ENCODE peak calls at places on chromosomes 16 and 17, in ten cellular contexts. N is mucosa of descending colon; Z is ovary; M is mammary epithelial cell; B is CD8-positive, alpha-beta T cell; Q is heart right ventricle; E is Peyer's patch; D is tibial artery; L is H1; I is gastrocnemius medialis. U is an unnamed sample.

GRCh38 chr16:72355561-72355960 is 183.6 kb upstream of the PMFBP1 start:
- DNase-seq in N (no peak), Z (no peak), M (peak; percentile 20), B (no peak), Q (no peak), E (no peak), D (no peak), L (no peak), I (no peak), U (no peak)

GRCh38 chr17:67157732-67158639 is 87.0 kb downstream of the HELZ start:
- DNase-seq in N (no peak), Z (no peak), M (no peak), B (no peak), Q (no peak), E (no peak), D (no peak), L (no peak), I (no peak), U (no peak)

GRCh38 chr17:8846768-8847211 is 20.7 kb downstream of the PIK3R6 start:
- DNase-seq in N (no peak), Z (no peak), M (peak; percentile 53), B (no peak), Q (peak; percentile 54), E (no peak), D (no peak), L (no peak), I (no peak), U (peak; percentile 44)

GRCh38 chr17:83151442-83152220 is 72.2 kb downstream of the METRNL start:
- DNase-seq in N (no peak), Z (no peak), M (no peak), B (no peak), Q (no peak), E (no peak), D (no peak), L (no peak), I (no peak), U (no peak)

GRCh38 chr16:72877374-72878028 is 170.4 kb downstream of the ZFHX3 start:
- DNase-seq in N (no peak), Z (no peak), M (peak; percentile 85), B (no peak), Q (no peak), E (no peak), D (no peak), L (no peak), I (no peak), U (no peak)

GRCh38 chr17:31416503-31416923 is 25.0 kb downstream of the RAB11FIP4 start:
- DNase-seq in N (peak; percentile 17), Z (no peak), M (no peak), B (no peak), Q (peak; percentile 19), E (no peak), D (no peak), L (no peak), I (no peak), U (peak; percentile 50)

GRCh38 chr16:74926832-74927231 is 58.1 kb downstream of the WDR59 start:
- DNase-seq in N (no peak), Z (no peak), M (no peak), B (no peak), Q (no peak), E (no peak), D (no peak), L (no peak), I (no peak), U (no peak)

GRCh38 chr17:66682293-66682692 is 152.6 kb upstream of the CACNG5 start:
- DNase-seq in N (no peak), Z (no peak), M (no peak), B (no peak), Q (peak; percentile 13), E (no peak), D (no peak), L (no peak), I (no peak), U (no peak)

GRCh38 chr17:59105852-59106462 is 723 bp downstream of the TRIM37 start:
- DNase-seq in N (peak; percentile 85), Z (peak; percentile 64), M (peak; percentile 75), B (peak; percentile 69), Q (peak; percentile 57), E (peak; percentile 68), D (peak; percentile 50), L (no peak), I (peak; percentile 57), U (peak; percentile 54)

GRCh38 chr17:60149691-60150582 is at the start of gene CA4:
- DNase-seq in N (peak; percentile 72), Z (no peak), M (no peak), B (no peak), Q (no peak), E (no peak), D (no peak), L (no peak), I (no peak), U (peak; percentile 69)

GRCh38 chr17:45410144-45411091 is 22.3 kb downstream of the ARHGAP27 start:
- DNase-seq in N (peak; percentile 80), Z (no peak), M (no peak), B (peak; percentile 56), Q (peak; percentile 66), E (peak; percentile 83), D (peak; percentile 53), L (no peak), I (no peak), U (no peak)
- TF ChIP-seq CTCF in N (no peak), Z (no peak), M (no peak), B (no peak), Q (no peak), E (no peak), D (no peak), L (no peak), I (no peak), U (no peak)

DNA sequence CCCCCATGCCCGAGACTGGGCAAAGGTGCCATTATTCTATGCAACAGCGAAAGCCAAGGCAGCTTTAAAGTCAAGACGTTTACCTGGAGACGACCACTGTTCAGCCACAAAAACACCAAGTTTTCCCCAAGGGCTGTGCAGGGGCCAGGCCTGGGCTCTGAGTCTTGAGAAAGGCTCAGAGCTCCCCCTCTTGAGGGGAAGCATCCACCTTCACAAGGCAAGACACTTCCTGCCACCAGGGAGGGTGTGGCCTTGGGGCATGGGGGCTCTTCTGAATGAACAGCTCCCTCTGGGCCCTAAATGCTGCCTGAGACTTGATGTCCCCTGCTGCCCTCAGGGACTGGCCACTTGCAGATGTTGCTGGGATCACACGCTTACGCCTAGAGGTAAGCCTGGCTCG is 26.5 kb downstream of the PDIA2 start:
- DNase-seq in N (no peak), Z (no peak), M (no peak), B (peak; percentile 43), Q (no peak), E (no peak), D (no peak), L (no peak), I (no peak), U (no peak)
- H3K36me3 ChIP-seq in N (no peaks in the 10 kb centered on the region), Z (no peaks in the 10 kb centered on the region), M (peaks cover 3% of the 10 kb centered on the region), B (peaks cover 34% of the 10 kb centered on the region), Q (no peaks in the 10 kb centered on the region), E (no peaks in the 10 kb centered on the region), D (peaks cover 55% of the 10 kb centered on the region), L (peaks cover 4% of the 10 kb centered on the region), I (peaks cover 27% of the 10 kb centered on the region), U (no peaks in the 10 kb centered on the region)

DNA sequence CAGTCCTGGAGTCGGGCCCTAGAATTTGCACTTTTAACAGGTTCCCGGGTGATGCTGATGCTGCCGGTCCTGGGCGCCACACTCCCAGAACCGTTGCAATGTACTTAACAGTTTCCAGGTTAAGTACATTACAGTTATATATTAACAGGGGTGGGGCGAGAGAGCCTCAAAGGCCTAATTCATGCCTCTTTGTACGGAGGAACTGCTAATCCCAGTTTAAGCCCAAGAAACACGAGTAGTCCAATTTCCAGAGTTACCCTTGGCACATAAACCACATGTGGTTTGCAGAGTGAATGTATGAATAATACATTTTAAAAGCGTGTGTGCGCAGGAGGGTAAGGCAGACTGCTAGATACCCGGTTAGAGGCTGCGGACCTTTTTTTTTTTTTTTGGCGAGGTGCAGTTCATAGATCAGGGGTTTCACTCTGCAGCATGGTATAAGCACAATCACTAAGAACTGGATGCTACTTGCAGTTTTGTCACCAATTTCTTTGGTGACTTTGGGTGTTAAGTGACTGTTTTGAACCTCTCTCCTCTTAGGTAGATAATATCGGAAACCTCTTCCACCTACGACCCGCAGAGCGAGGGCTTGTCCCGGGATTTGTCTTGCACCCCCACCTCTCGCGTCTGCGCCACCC is 714 bp downstream of the COX11 start:
- DNase-seq in N (no peak), Z (no peak), M (peak; percentile 35), B (no peak), Q (no peak), E (no peak), D (no peak), L (no peak), I (no peak), U (no peak)
- TF ChIP-seq CTCF in N (no peak), Z (no peak), M (peak; percentile 27), B (peak; percentile 29), Q (no peak), E (peak; percentile 43), D (no peak), L (no peak), I (no peak), U (no peak)

GRCh38 chr17:76007131-76007849 is 6.6 kb downstream of the CDK3 start:
- DNase-seq in N (no peak), Z (no peak), M (no peak), B (no peak), Q (no peak), E (no peak), D (no peak), L (no peak), I (no peak), U (no peak)
- H3K36me3 ChIP-seq in N (no peaks in the 10 kb centered on the region), Z (no peaks in the 10 kb centered on the region), M (no peaks in the 10 kb centered on the region), B (no peaks in the 10 kb centered on the region), Q (no peaks in the 10 kb centered on the region), E (no peaks in the 10 kb centered on the region), D (no peaks in the 10 kb centered on the region), L (no peaks in the 10 kb centered on the region), I (no peaks in the 10 kb centered on the region), U (no peaks in the 10 kb centered on the region)

U was measured in heart left ventricle.